ENCODE peak calls at places on chromosome 12, in eight cellular contexts. U, A, J, V, L, K, B and T are unnamed samples.

GRCh38 chr12:62978768-62979167 is 43.8 kb upstream of the PPM1H start:
- DNase-seq in U (no peak), A (no peak), J (no peak), V (no peak), L (no peak), K (no peak), B (no peak), T (no peak)

GRCh38 chr12:78167510-78167909 is 336.8 kb downstream of the NAV3 start:
- DNase-seq in U (no peak), A (no peak), J (no peak), V (no peak), L (no peak), K (no peak), B (no peak), T (no peak)

GRCh38 chr12:12976366-12976765 is 23.7 kb downstream of the HEBP1 start:
- DNase-seq in U (no peak), A (peak), J (peak), V (no peak), L (no peak), K (no peak), B (no peak), T (no peak)

GRCh38 chr12:57894577-57895292 is 46.6 kb upstream of the ATP23 start:
- DNase-seq in U (no peak), A (no peak), J (no peak), V (no peak), L (no peak), K (no peak), B (no peak), T (no peak)

GRCh38 chr12:39431002-39431796 is 11.7 kb downstream of the KIF21A start:
- DNase-seq in U (no peak), A (no peak), J (no peak), V (no peak), L (no peak), K (no peak), B (no peak), T (no peak)

GRCh38 chr12:10652192-10652591 is 21.7 kb downstream of the STYK1 start:
- DNase-seq in U (no peak), A (no peak), J (no peak), V (no peak), L (no peak), K (no peak), B (no peak), T (no peak)

GRCh38 chr12:20629414-20630156 is 65.5 kb upstream of the SLCO1C1 start:
- DNase-seq in U (peak), A (peak), J (no peak), V (no peak), L (no peak), K (peak), B (no peak), T (no peak)

GRCh38 chr12:131711551-131712205 is 788 bp downstream of the SFSWAP start:
- DNase-seq in U (no peak), A (no peak), J (no peak), V (peak), L (no peak), K (no peak), B (no peak), T (no peak)

GRCh38 chr12:48903982-48904411 is 21.3 kb downstream of the FKBP11 start:
- DNase-seq in U (peak), A (peak), J (peak), V (peak), L (peak), K (peak), B (peak), T (peak)

GRCh38 chr12:65592416-65592815 is 231.9 kb upstream of the HMGA2 start:
- DNase-seq in U (no peak), A (no peak), J (no peak), V (no peak), L (no peak), K (no peak), B (no peak), T (no peak)

GRCh38 chr12:12254549-12254948 is 12.3 kb downstream of the LRP6 start:
- DNase-seq in U (no peak), A (no peak), J (no peak), V (no peak), L (no peak), K (no peak), B (no peak), T (no peak)

GRCh38 chr12:62971769-62972525 is 37.0 kb upstream of the PPM1H start:
- DNase-seq in U (no peak), A (no peak), J (no peak), V (no peak), L (no peak), K (no peak), B (no peak), T (no peak)

GRCh38 chr12:21169878-21170472 is 39.0 kb downstream of the SLCO1B1 start:
- DNase-seq in U (no peak), A (no peak), J (no peak), V (peak), L (no peak), K (no peak), B (peak), T (no peak)

GRCh38 chr12:104680506-104680905 is 223.8 kb downstream of the CHST11 start:
- DNase-seq in U (no peak), A (no peak), J (no peak), V (peak), L (no peak), K (no peak), B (no peak), T (no peak)

GRCh38 chr12:108121353-108121752 is 7.7 kb upstream of the WSCD2 start:
- DNase-seq in U (no peak), A (no peak), J (no peak), V (no peak), L (no peak), K (no peak), B (no peak), T (no peak)

GRCh38 chr12:80632835-80633234 is 74.6 kb upstream of the MYF6 start:
- DNase-seq in U (no peak), A (no peak), J (no peak), V (no peak), L (no peak), K (no peak), B (peak), T (no peak)

GRCh38 chr12:94844452-94844851 is 159.0 kb downstream of the NDUFA12 start:
- DNase-seq in U (no peak), A (no peak), J (no peak), V (no peak), L (no peak), K (no peak), B (no peak), T (no peak)

GRCh38 chr12:8088574-8088973 is 6.5 kb downstream of the NECAP1 start:
- DNase-seq in U (no peak), A (no peak), J (no peak), V (peak), L (peak), K (no peak), B (no peak), T (peak)

GRCh38 chr12:64681200-64682052 is 71.1 kb downstream of the RASSF3 start:
- DNase-seq in U (no peak), A (no peak), J (no peak), V (no peak), L (no peak), K (no peak), B (no peak), T (no peak)

GRCh38 chr12:39354955-39355354 is 88.0 kb downstream of the KIF21A start:
- DNase-seq in U (no peak), A (no peak), J (no peak), V (no peak), L (no peak), K (no peak), B (no peak), T (no peak)

GRCh38 chr12:106498056-106498455 is 84.7 kb upstream of the RFX4 start:
- DNase-seq in U (peak), A (no peak), J (no peak), V (no peak), L (no peak), K (no peak), B (no peak), T (no peak)

GRCh38 chr12:85872497-85873091 is 1.5 kb upstream of the NTS start:
- DNase-seq in U (no peak), A (no peak), J (peak), V (peak), L (no peak), K (no peak), B (peak), T (no peak)

GRCh38 chr12:67759829-67760228 is 111.3 kb downstream of the DYRK2 start:
- DNase-seq in U (no peak), A (no peak), J (no peak), V (no peak), L (no peak), K (no peak), B (no peak), T (no peak)

GRCh38 chr12:118127867-118128266 is 8.1 kb upstream of the PEBP1 start:
- DNase-seq in U (no peak), A (no peak), J (no peak), V (no peak), L (no peak), K (no peak), B (no peak), T (no peak)

GRCh38 chr12:7555752-7556151 is 52.2 kb upstream of the CD163 start:
- DNase-seq in U (no peak), A (no peak), J (peak), V (no peak), L (no peak), K (no peak), B (no peak), T (no peak)

GRCh38 chr12:62657363-62657632 is 190.7 kb downstream of the MON2 start:
- DNase-seq in U (no peak), A (no peak), J (no peak), V (no peak), L (no peak), K (no peak), B (no peak), T (no peak)

GRCh38 chr12:51949342-51950030 is 2.0 kb upstream of the ACVR1B start:
- DNase-seq in U (no peak), A (no peak), J (no peak), V (no peak), L (no peak), K (no peak), B (no peak), T (no peak)

GRCh38 chr12:92585106-92585775 is 117.5 kb upstream of the PLEKHG7 start:
- DNase-seq in U (no peak), A (no peak), J (no peak), V (no peak), L (no peak), K (no peak), B (no peak), T (no peak)

GRCh38 chr12:120467439-120467838 is 2.1 kb downstream of the SRSF9 start:
- DNase-seq in U (no peak), A (no peak), J (no peak), V (no peak), L (no peak), K (no peak), B (no peak), T (no peak)
- H3K27ac ChIP-seq in U (no peak), A (no peak), J (no peak), V (no peak), L (no peak), K (no peak), B (no peak), T (no peak)

DNA sequence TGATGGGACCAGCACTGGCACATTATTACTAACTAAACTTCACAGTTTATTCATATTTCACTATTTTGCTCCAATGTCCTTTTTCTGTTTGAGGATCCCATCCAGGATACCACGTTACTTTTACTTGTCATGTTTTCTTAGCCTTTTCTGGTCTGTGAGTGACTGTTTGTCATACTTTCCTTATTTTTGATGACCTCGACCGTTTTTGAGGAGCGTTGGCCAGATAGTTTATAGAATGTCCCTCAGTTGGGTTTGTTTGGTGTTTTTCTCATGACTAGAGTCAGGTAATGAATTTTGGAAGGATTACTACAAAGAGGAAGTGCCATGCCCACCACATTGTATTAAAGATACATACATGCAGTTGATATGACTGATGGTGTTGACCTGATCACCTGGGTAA is 199.4 kb upstream of the CCND2 start:
- DNase-seq in U (no peak), A (no peak), J (no peak), V (no peak), L (no peak), K (no peak), B (no peak), T (no peak)
- H3K4me3 ChIP-seq in U (no peak), A (no peak), J (no peak), V (no peak), L (no peak), K (no peak), B (no peak), T (no peak)

GRCh38 chr12:14906114-14906513 is 20.5 kb upstream of the MGP start:
- DNase-seq in U (no peak), A (no peak), J (no peak), V (no peak), L (no peak), K (no peak), B (no peak), T (no peak)
- H3K27ac ChIP-seq in U (peak), A (peak), J (no peak), V (no peak), L (no peak), K (peak), B (no peak), T (no peak)

DNA sequence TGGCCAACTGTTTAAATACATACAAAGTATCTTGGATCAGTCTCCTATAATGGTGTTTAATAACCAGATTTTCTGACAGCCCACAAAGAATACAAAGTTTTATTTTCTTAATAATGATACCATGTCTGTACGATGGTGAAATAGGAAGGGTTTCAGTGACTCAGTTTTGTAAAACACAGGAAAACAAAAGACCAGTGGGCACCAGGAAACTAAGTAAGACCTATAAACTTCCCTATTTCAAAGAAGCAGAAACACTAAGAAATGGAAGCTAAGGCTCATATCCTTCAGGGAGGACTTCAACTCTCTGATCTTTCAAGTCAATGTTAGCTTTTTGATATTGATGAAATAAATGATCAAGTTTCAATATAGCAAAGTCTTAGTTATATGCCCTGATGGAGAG is 196.0 kb downstream of the DUSP6 start:
- DNase-seq in U (no peak), A (no peak), J (no peak), V (no peak), L (no peak), K (no peak), B (no peak), T (no peak)
- H3K4me3 ChIP-seq in U (no peak), A (no peak), J (no peak), V (no peak), L (no peak), K (no peak), B (no peak), T (no peak)

DNA sequence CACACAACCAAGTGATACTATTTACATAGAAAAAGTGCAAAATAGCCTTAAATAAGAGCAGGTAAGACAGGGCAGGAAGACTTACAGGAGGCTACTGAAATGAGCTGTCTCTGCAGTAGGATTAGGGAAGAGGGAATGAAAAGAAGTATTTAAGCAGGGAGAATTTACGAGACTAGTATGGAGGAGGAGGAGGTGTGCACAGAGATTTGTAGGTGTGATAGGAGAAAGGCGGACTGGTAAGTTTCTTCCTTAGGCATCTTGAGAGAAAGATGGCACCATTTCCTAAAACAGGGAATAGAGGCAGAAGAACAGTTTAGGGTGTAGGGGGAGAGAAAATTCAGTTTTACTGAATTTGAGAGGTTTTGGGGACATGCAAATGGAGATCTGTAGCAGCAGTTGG is 25.7 kb downstream of the DIP2B start:
- DNase-seq in U (no peak), A (no peak), J (no peak), V (no peak), L (no peak), K (no peak), B (no peak), T (no peak)
- H3K27ac ChIP-seq in U (no peak), A (no peak), J (no peak), V (no peak), L (no peak), K (no peak), B (no peak), T (no peak)

GRCh38 chr12:111767362-111768158 is 827 bp downstream of the ALDH2 start:
- DNase-seq in U (no peak), A (no peak), J (no peak), V (no peak), L (no peak), K (no peak), B (peak), T (peak)
- H3K4me3 ChIP-seq in U (peak), A (peak), J (peak), V (no peak), L (peak), K (peak), B (peak), T (peak)

GRCh38 chr12:32836710-32837109 is 59.9 kb downstream of the PKP2 start:
- DNase-seq in U (no peak), A (no peak), J (no peak), V (no peak), L (no peak), K (no peak), B (no peak), T (no peak)
- H3K27ac ChIP-seq in U (no peak), A (no peak), J (no peak), V (no peak), L (no peak), K (no peak), B (no peak), T (no peak)

DNA sequence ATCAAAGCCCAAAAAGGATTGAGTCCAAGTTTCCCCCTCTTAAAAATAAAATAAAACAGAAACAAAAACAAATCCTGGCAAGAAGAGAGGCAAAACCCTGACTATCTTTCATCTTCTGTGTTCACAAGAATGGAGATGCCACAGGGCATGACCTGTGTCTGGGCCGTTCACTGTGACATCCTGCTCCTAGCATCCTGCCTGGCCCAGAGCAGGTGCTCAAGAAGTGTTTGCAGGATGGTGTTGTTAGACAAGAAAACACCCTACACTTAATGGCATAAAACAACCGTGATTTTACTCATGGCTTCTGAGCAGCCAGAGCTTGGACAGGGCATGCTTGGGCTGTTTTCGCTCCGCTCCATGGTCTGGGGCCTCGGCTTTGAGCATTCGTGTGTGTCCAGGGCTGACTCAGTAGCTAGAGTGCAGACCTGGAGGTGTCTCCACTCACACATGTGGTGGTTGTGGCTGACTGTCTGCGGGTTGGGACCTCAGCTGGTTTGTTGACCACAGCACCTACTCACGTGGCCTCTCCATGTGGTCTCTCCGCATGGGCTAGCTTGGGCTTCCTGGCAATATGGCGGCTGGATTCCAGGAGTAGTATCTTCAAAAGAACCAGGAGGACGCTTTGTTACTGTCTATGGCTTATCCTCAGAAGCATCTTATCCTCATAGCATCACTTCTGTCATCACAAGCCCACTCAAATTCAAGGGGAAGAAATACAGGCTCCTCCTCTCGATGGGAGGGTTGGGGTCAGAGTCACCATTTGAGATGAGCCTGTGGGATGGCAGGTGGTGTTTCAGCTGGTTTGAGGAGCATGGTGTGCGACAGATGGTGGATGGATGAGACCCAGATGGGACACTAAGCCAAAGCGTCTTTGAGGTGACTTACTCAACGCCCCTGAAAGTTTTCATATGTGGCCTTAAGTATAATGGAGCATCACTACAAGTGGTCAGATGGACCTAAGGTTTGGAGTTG is 33.2 kb upstream of the FZD10 start:
- DNase-seq in U (no peak), A (no peak), J (no peak), V (no peak), L (no peak), K (no peak), B (no peak), T (no peak)
- H3K4me3 ChIP-seq in U (no peak), A (no peak), J (no peak), V (no peak), L (no peak), K (no peak), B (no peak), T (no peak)